ENCODE peak calls at places on chromosomes 2 and 18, in ten cellular contexts. One of them, this sample, is unnamed.

GRCh38 chr18:60090170-60090569 is 190.4 kb downstream of the PMAIP1 start:
- DNase-seq in H9: no peak
- DNase-seq in dorsolateral prefrontal cortex: no peak
- DNase-seq in endothelial cell: no peak
- DNase-seq in pancreas: no peak
- DNase-seq in mesothelial cell of epicardium: no peak
- DNase-seq in GM13976: peak; percentile 6
- DNase-seq in CD8-positive, alpha-beta T cell: no peak
- DNase-seq in kidney: no peak
- DNase-seq in GM12865: peak; percentile 11
- DNase-seq in this sample: peak; percentile 11

GRCh38 chr2:159292157-159292556 is 5.7 kb upstream of the WDSUB1 start:
- DNase-seq in pancreas: no peak
- DNase-seq in dorsolateral prefrontal cortex: no peak
- DNase-seq in H9: peak; percentile 46
- DNase-seq in GM13976: no peak
- DNase-seq in endothelial cell: no peak
- DNase-seq in GM12865: no peak
- DNase-seq in kidney: no peak
- DNase-seq in mesothelial cell of epicardium: no peak
- DNase-seq in CD8-positive, alpha-beta T cell: no peak
- DNase-seq in this sample: no peak

GRCh38 chr18:26322892-26323653 is 96.8 kb downstream of the TAF4B start:
- DNase-seq in endothelial cell: no peak
- DNase-seq in dorsolateral prefrontal cortex: no peak
- DNase-seq in H9: no peak
- DNase-seq in kidney: no peak
- DNase-seq in pancreas: no peak
- DNase-seq in GM12865: no peak
- DNase-seq in GM13976: no peak
- DNase-seq in CD8-positive, alpha-beta T cell: no peak
- DNase-seq in mesothelial cell of epicardium: no peak
- DNase-seq in this sample: no peak

GRCh38 chr18:49628993-49629795 is 67.3 kb downstream of the LIPG start:
- DNase-seq in mesothelial cell of epicardium: no peak
- DNase-seq in CD8-positive, alpha-beta T cell: no peak
- DNase-seq in pancreas: peak; percentile 58
- DNase-seq in dorsolateral prefrontal cortex: no peak
- DNase-seq in GM12865: no peak
- DNase-seq in H9: no peak
- DNase-seq in GM13976: no peak
- DNase-seq in kidney: peak; percentile 80
- DNase-seq in endothelial cell: no peak
- DNase-seq in this sample: no peak

GRCh38 chr2:240277073-240277806 is 136.8 kb upstream of the OTOS start:
- DNase-seq in H9: no peak
- DNase-seq in mesothelial cell of epicardium: peak; percentile 26
- DNase-seq in CD8-positive, alpha-beta T cell: no peak
- DNase-seq in dorsolateral prefrontal cortex: no peak
- DNase-seq in GM13976: no peak
- DNase-seq in endothelial cell: no peak
- DNase-seq in kidney: peak; percentile 78
- DNase-seq in GM12865: no peak
- DNase-seq in pancreas: peak; percentile 55
- DNase-seq in this sample: no peak

GRCh38 chr2:238942080-238942761 is 94.3 kb downstream of the TWIST2 start:
- DNase-seq in GM13976: no peak
- DNase-seq in dorsolateral prefrontal cortex: no peak
- DNase-seq in CD8-positive, alpha-beta T cell: no peak
- DNase-seq in pancreas: no peak
- DNase-seq in endothelial cell: peak; percentile 1
- DNase-seq in GM12865: no peak
- DNase-seq in H9: peak; percentile 12
- DNase-seq in kidney: no peak
- DNase-seq in mesothelial cell of epicardium: peak; percentile 31
- DNase-seq in this sample: no peak

GRCh38 chr2:235515821-235516220 is 22.0 kb downstream of the AGAP1 start:
- DNase-seq in GM12865: no peak
- DNase-seq in kidney: no peak
- DNase-seq in pancreas: no peak
- DNase-seq in H9: no peak
- DNase-seq in mesothelial cell of epicardium: no peak
- DNase-seq in CD8-positive, alpha-beta T cell: no peak
- DNase-seq in dorsolateral prefrontal cortex: peak; percentile 13
- DNase-seq in GM13976: no peak
- DNase-seq in endothelial cell: no peak
- DNase-seq in this sample: no peak

GRCh38 chr2:1623906-1624445 is 120.3 kb downstream of the PXDN start:
- DNase-seq in H9: no peak
- DNase-seq in GM12865: no peak
- DNase-seq in mesothelial cell of epicardium: no peak
- DNase-seq in dorsolateral prefrontal cortex: no peak
- DNase-seq in kidney: peak; percentile 41
- DNase-seq in CD8-positive, alpha-beta T cell: no peak
- DNase-seq in endothelial cell: no peak
- DNase-seq in GM13976: no peak
- DNase-seq in pancreas: no peak
- DNase-seq in this sample: no peak

GRCh38 chr2:130729311-130730299 is 735 bp downstream of the GPR148 start:
- DNase-seq in kidney: no peak
- DNase-seq in GM13976: no peak
- DNase-seq in GM12865: no peak
- DNase-seq in endothelial cell: no peak
- DNase-seq in CD8-positive, alpha-beta T cell: no peak
- DNase-seq in mesothelial cell of epicardium: no peak
- DNase-seq in pancreas: no peak
- DNase-seq in H9: no peak
- DNase-seq in dorsolateral prefrontal cortex: no peak
- DNase-seq in this sample: no peak

GRCh38 chr18:57900906-57901305 is 97.8 kb upstream of the ATP8B1 start:
- DNase-seq in kidney: no peak
- DNase-seq in CD8-positive, alpha-beta T cell: no peak
- DNase-seq in H9: no peak
- DNase-seq in GM13976: no peak
- DNase-seq in pancreas: no peak
- DNase-seq in endothelial cell: no peak
- DNase-seq in mesothelial cell of epicardium: no peak
- DNase-seq in GM12865: no peak
- DNase-seq in dorsolateral prefrontal cortex: no peak
- DNase-seq in this sample: no peak

GRCh38 chr2:189254268-189254883 is 74.8 kb upstream of the COL5A2 start:
- DNase-seq in mesothelial cell of epicardium: peak; percentile 36
- DNase-seq in H9: no peak
- DNase-seq in GM13976: no peak
- DNase-seq in GM12865: no peak
- DNase-seq in endothelial cell: no peak
- DNase-seq in dorsolateral prefrontal cortex: peak; percentile 41
- DNase-seq in kidney: no peak
- DNase-seq in pancreas: no peak
- DNase-seq in CD8-positive, alpha-beta T cell: no peak
- DNase-seq in this sample: no peak

GRCh38 chr2:51028829-51029228 is 3.1 kb downstream of the NRXN1 start:
- DNase-seq in GM13976: no peak
- DNase-seq in kidney: no peak
- DNase-seq in GM12865: no peak
- DNase-seq in CD8-positive, alpha-beta T cell: no peak
- DNase-seq in H9: no peak
- DNase-seq in dorsolateral prefrontal cortex: no peak
- DNase-seq in endothelial cell: no peak
- DNase-seq in pancreas: no peak
- DNase-seq in mesothelial cell of epicardium: no peak
- DNase-seq in this sample: no peak

GRCh38 chr2:6308986-6309385 is 556.7 kb downstream of the CMPK2 start:
- DNase-seq in CD8-positive, alpha-beta T cell: no peak
- DNase-seq in pancreas: no peak
- DNase-seq in GM12865: no peak
- DNase-seq in dorsolateral prefrontal cortex: no peak
- DNase-seq in endothelial cell: no peak
- DNase-seq in mesothelial cell of epicardium: no peak
- DNase-seq in GM13976: no peak
- DNase-seq in H9: no peak
- DNase-seq in kidney: no peak
- DNase-seq in this sample: no peak

GRCh38 chr2:46655551-46656436 is 176.4 kb downstream of the TMEM247 start:
- DNase-seq in GM13976: no peak
- DNase-seq in pancreas: no peak
- DNase-seq in dorsolateral prefrontal cortex: no peak
- DNase-seq in CD8-positive, alpha-beta T cell: no peak
- DNase-seq in endothelial cell: peak; percentile 13
- DNase-seq in kidney: peak; percentile 71
- DNase-seq in H9: no peak
- DNase-seq in mesothelial cell of epicardium: no peak
- DNase-seq in GM12865: no peak
- DNase-seq in this sample: no peak

DNA sequence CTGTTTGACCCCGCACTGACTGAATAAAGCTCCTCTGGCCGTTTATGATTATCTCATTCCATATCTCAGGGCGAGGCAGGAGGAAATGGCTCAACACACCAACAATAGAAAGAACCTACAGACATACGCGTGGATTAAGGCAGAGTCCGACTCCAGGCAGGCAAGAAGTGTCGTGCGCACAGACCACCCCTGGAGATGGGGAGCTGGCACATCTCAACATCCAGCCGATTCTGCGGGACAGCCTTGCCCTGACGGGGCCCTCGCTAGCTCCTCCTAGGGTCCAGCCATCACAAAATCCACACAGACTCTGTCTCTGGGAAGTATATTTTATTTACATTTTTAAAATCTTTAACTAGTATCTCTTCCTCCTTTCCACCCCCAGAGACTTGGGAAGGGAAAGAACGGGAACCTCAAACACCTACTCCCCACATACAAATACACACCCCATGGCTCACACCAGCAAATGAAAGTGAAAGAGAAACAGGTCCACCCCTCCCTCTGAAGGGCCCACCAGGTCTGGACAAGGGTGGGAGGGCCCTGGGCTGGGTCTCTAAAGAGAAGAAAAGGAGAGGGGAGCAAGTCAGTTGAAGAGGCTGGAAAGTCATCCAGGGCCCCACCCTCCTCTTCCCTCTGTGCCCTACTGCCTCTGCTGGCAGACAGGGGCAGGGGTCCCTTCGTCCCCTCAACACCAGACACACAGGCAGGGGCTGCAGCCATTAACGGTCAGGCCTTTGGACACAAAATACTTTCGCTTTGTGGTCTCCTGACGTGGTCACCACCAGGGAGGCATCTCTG is 3.2 kb downstream of the GPBAR1 start:
- DNase-seq in dorsolateral prefrontal cortex: no peak
- DNase-seq in pancreas: no peak
- DNase-seq in mesothelial cell of epicardium: no peak
- DNase-seq in H9: no peak
- DNase-seq in kidney: no peak
- DNase-seq in endothelial cell: no peak
- DNase-seq in GM13976: no peak
- DNase-seq in GM12865: no peak
- DNase-seq in CD8-positive, alpha-beta T cell: no peak
- DNase-seq in this sample: no peak
- TF ChIP-seq CTCF in dorsolateral prefrontal cortex: no peak
- TF ChIP-seq CTCF in pancreas: no peak
- TF ChIP-seq CTCF in mesothelial cell of epicardium: no peak
- TF ChIP-seq CTCF in H9: peak; percentile 30
- TF ChIP-seq CTCF in kidney: no peak
- TF ChIP-seq CTCF in endothelial cell: no peak
- TF ChIP-seq CTCF in GM13976: no peak
- TF ChIP-seq CTCF in GM12865: no peak
- TF ChIP-seq CTCF in CD8-positive, alpha-beta T cell: no peak
- TF ChIP-seq CTCF in this sample: no peak

GRCh38 chr2:169683054-169683424 is 11.2 kb downstream of the CFAP210 start:
- DNase-seq in dorsolateral prefrontal cortex: no peak
- DNase-seq in endothelial cell: no peak
- DNase-seq in pancreas: no peak
- DNase-seq in GM12865: no peak
- DNase-seq in kidney: no peak
- DNase-seq in CD8-positive, alpha-beta T cell: no peak
- DNase-seq in H9: no peak
- DNase-seq in GM13976: no peak
- DNase-seq in mesothelial cell of epicardium: no peak
- DNase-seq in this sample: no peak
- TF ChIP-seq CTCF in dorsolateral prefrontal cortex: no peak
- TF ChIP-seq CTCF in endothelial cell: no peak
- TF ChIP-seq CTCF in pancreas: no peak
- TF ChIP-seq CTCF in GM12865: no peak
- TF ChIP-seq CTCF in kidney: no peak
- TF ChIP-seq CTCF in CD8-positive, alpha-beta T cell: no peak
- TF ChIP-seq CTCF in H9: no peak
- TF ChIP-seq CTCF in GM13976: no peak
- TF ChIP-seq CTCF in mesothelial cell of epicardium: no peak
- TF ChIP-seq CTCF in this sample: no peak

GRCh38 chr2:9378433-9379371 is 44.6 kb downstream of the ITGB1BP1 start:
- DNase-seq in mesothelial cell of epicardium: no peak
- DNase-seq in dorsolateral prefrontal cortex: peak; percentile 38
- DNase-seq in pancreas: peak; percentile 17
- DNase-seq in GM12865: no peak
- DNase-seq in endothelial cell: no peak
- DNase-seq in CD8-positive, alpha-beta T cell: no peak
- DNase-seq in GM13976: no peak
- DNase-seq in kidney: peak; percentile 91
- DNase-seq in H9: peak; percentile 52
- DNase-seq in this sample: no peak

GRCh38 chr2:9377461-9378097 is 45.7 kb downstream of the ITGB1BP1 start:
- DNase-seq in H9: no peak
- DNase-seq in pancreas: no peak
- DNase-seq in GM12865: no peak
- DNase-seq in kidney: no peak
- DNase-seq in dorsolateral prefrontal cortex: no peak
- DNase-seq in endothelial cell: no peak
- DNase-seq in mesothelial cell of epicardium: no peak
- DNase-seq in CD8-positive, alpha-beta T cell: no peak
- DNase-seq in GM13976: no peak
- DNase-seq in this sample: no peak

GRCh38 chr2:9374071-9374730 is 49.1 kb downstream of the ITGB1BP1 start:
- DNase-seq in mesothelial cell of epicardium: no peak
- DNase-seq in dorsolateral prefrontal cortex: no peak
- DNase-seq in GM12865: no peak
- DNase-seq in kidney: no peak
- DNase-seq in endothelial cell: no peak
- DNase-seq in pancreas: no peak
- DNase-seq in H9: no peak
- DNase-seq in GM13976: no peak
- DNase-seq in CD8-positive, alpha-beta T cell: no peak
- DNase-seq in this sample: no peak

GRCh38 chr2:9373505-9373904 is 49.8 kb downstream of the ITGB1BP1 start:
- DNase-seq in GM12865: no peak
- DNase-seq in mesothelial cell of epicardium: no peak
- DNase-seq in dorsolateral prefrontal cortex: no peak
- DNase-seq in endothelial cell: no peak
- DNase-seq in H9: no peak
- DNase-seq in kidney: no peak
- DNase-seq in pancreas: no peak
- DNase-seq in GM13976: no peak
- DNase-seq in CD8-positive, alpha-beta T cell: no peak
- DNase-seq in this sample: no peak

GRCh38 chr2:9375857-9376428 is 47.4 kb downstream of the ITGB1BP1 start:
- DNase-seq in GM13976: peak; percentile 37
- DNase-seq in CD8-positive, alpha-beta T cell: no peak
- DNase-seq in kidney: no peak
- DNase-seq in pancreas: no peak
- DNase-seq in endothelial cell: no peak
- DNase-seq in dorsolateral prefrontal cortex: no peak
- DNase-seq in mesothelial cell of epicardium: no peak
- DNase-seq in H9: no peak
- DNase-seq in GM12865: peak; percentile 18
- DNase-seq in this sample: no peak
- TF ChIP-seq CTCF in GM13976: peak; percentile 22
- TF ChIP-seq CTCF in CD8-positive, alpha-beta T cell: no peak
- TF ChIP-seq CTCF in kidney: no peak
- TF ChIP-seq CTCF in pancreas: no peak
- TF ChIP-seq CTCF in endothelial cell: no peak
- TF ChIP-seq CTCF in dorsolateral prefrontal cortex: no peak
- TF ChIP-seq CTCF in mesothelial cell of epicardium: no peak
- TF ChIP-seq CTCF in H9: peak; percentile 38
- TF ChIP-seq CTCF in GM12865: peak; percentile 46
- TF ChIP-seq CTCF in this sample: peak; percentile 56

GRCh38 chr2:241734208-241734466 is 293 bp upstream of the D2HGDH start:
- DNase-seq in endothelial cell: no peak
- DNase-seq in kidney: no peak
- DNase-seq in H9: no peak
- DNase-seq in mesothelial cell of epicardium: no peak
- DNase-seq in CD8-positive, alpha-beta T cell: no peak
- DNase-seq in pancreas: no peak
- DNase-seq in GM12865: peak; percentile 18
- DNase-seq in GM13976: no peak
- DNase-seq in dorsolateral prefrontal cortex: no peak
- DNase-seq in this sample: no peak
- TF ChIP-seq CTCF in endothelial cell: no peak
- TF ChIP-seq CTCF in kidney: no peak
- TF ChIP-seq CTCF in H9: peak; percentile 35
- TF ChIP-seq CTCF in mesothelial cell of epicardium: no peak
- TF ChIP-seq CTCF in CD8-positive, alpha-beta T cell: no peak
- TF ChIP-seq CTCF in pancreas: no peak
- TF ChIP-seq CTCF in GM12865: no peak
- TF ChIP-seq CTCF in GM13976: no peak
- TF ChIP-seq CTCF in dorsolateral prefrontal cortex: no peak
- TF ChIP-seq CTCF in this sample: no peak